ENCODE peak calls at places on chromosomes 16 and 17, in eight cellular contexts. W, Q, N, C, P, B, V and R are unnamed samples.

GRCh38 chr16:56417138-56417537 is 8.2 kb downstream of the AMFR start:
- DNase-seq in W (no peak), Q (no peak), N (no peak), C (no peak), P (no peak), B (no peak), V (no peak), R (no peak)

GRCh38 chr17:78651551-78651950 is 74.4 kb upstream of the DNAH17 start:
- DNase-seq in W (no peak), Q (no peak), N (no peak), C (no peak), P (no peak), B (no peak), V (no peak), R (no peak)

GRCh38 chr17:11279776-11280344 is 38.8 kb downstream of the SHISA6 start:
- DNase-seq in W (no peak), Q (no peak), N (no peak), C (no peak), P (no peak), B (no peak), V (no peak), R (no peak)

GRCh38 chr17:46818319-46818928 is at the start of gene WNT3:
- DNase-seq in W (peak), Q (peak), N (peak), C (peak), P (peak), B (peak), V (no peak), R (peak)

GRCh38 chr17:38958756-38959155 is 8.4 kb downstream of the FBXO47 start:
- DNase-seq in W (no peak), Q (no peak), N (no peak), C (no peak), P (no peak), B (no peak), V (no peak), R (no peak)

GRCh38 chr17:55421179-55421934 is at the start of gene MMD:
- DNase-seq in W (peak), Q (peak), N (no peak), C (peak), P (no peak), B (no peak), V (no peak), R (no peak)

GRCh38 chr17:75749545-75750389 is 15.2 kb downstream of the GALK1 start:
- DNase-seq in W (peak), Q (peak), N (peak), C (peak), P (peak), B (peak), V (peak), R (peak)

GRCh38 chr17:50579399-50579798 is 18.9 kb downstream of the CACNA1G start:
- DNase-seq in W (no peak), Q (no peak), N (no peak), C (no peak), P (no peak), B (no peak), V (no peak), R (no peak)

GRCh38 chr17:78993981-78994671 is 14.4 kb upstream of the LGALS3BP start:
- DNase-seq in W (no peak), Q (no peak), N (peak), C (no peak), P (no peak), B (no peak), V (no peak), R (no peak)

GRCh38 chr16:68401871-68402747 is 46.2 kb downstream of the SMPD3 start:
- DNase-seq in W (no peak), Q (no peak), N (no peak), C (peak), P (no peak), B (no peak), V (no peak), R (no peak)

GRCh38 chr17:59706900-59707181 is 389 bp downstream of the PTRH2 start:
- DNase-seq in W (no peak), Q (no peak), N (no peak), C (no peak), P (no peak), B (no peak), V (no peak), R (no peak)